ENCODE peak calls at places on chromosomes 7 and 10, in four cellular contexts. I is HFF-Myc, Y is thoracic aorta, S is cardiac muscle cell. N is an unnamed sample.
A peak's percentile ranks its signal among the peaks of the same experiment; 100 is the strongest.

GRCh38 chr10:62582804-62583208 is 208.6 kb downstream of the ZNF365 start:
- DNase-seq in I (peak; percentile 80), Y (peak; percentile 25), S (peak; percentile 97), N (no peak)

GRCh38 chr10:128553755-128554154 is 427.5 kb upstream of the MKI67 start:
- DNase-seq in I (no peak), Y (no peak), S (no peak), N (no peak)

GRCh38 chr7:104196161-104196560 is 11.7 kb downstream of the ORC5 start:
- DNase-seq in I (peak; percentile 33), Y (no peak), S (no peak), N (no peak)

GRCh38 chr7:92831716-92832622 is 4.4 kb downstream of the CDK6 start:
- DNase-seq in I (peak; percentile 89), Y (no peak), S (peak; percentile 80), N (no peak)

GRCh38 chr7:102273749-102274712 is 12.6 kb upstream of the SH2B2 start:
- DNase-seq in I (peak; percentile 30), Y (no peak), S (peak; percentile 51), N (no peak)

GRCh38 chr7:115911466-115911865 is 119.1 kb downstream of the TFEC start:
- DNase-seq in I (no peak), Y (no peak), S (no peak), N (no peak)

GRCh38 chr7:22356010-22356854 is 722 bp downstream of the RAPGEF5 start:
- DNase-seq in I (no peak), Y (no peak), S (no peak), N (no peak)

GRCh38 chr10:91418417-91418816 is 8.3 kb downstream of the HECTD2 start:
- DNase-seq in I (no peak), Y (no peak), S (no peak), N (no peak)

GRCh38 chr7:17633099-17633498 is 307.2 kb downstream of the SNX13 start:
- DNase-seq in I (no peak), Y (no peak), S (peak; percentile 49), N (no peak)

DNA sequence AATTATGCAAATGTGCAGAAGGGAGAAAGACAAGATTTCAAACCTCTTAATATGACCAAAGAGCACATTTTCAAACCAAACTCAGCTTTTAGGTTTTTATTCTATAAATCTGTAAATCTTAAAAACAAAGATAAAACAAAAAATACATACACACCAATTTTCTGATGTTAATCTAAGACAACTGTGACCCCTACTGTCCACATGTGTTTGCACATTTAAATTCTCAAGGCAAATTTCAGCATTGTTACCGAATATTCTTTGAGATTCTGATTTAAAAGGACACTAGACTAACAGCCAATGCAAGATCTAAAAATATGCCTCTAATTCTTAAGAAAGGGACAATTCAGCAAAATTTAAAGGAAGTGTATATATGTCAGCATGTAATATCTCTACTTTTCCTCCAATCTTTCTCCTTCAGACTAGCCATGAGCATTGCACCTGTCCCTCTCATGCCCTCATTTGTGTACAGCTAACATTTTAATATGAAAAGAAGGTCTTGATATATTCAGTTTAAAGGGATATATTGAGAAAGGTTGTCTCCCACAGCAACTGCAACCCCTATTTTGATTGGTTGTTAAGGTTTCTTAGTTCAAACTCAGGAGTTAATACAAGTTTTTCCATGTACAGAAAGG is 417.9 kb downstream of the IPMK start:
- DNase-seq in I (no peak), Y (no peak), S (peak; percentile 30), N (no peak)
- TF ChIP-seq CTCF in I (no peak), Y (no peak), S (peak; percentile 30), N (no peak)

GRCh38 chr7:127504715-127505114 is 80.7 kb downstream of the GCC1 start:
- DNase-seq in I (no peak), Y (no peak), S (peak; percentile 44), N (no peak)
- TF ChIP-seq CTCF in I (peak; percentile 64), Y (peak; percentile 19), S (peak; percentile 56), N (no peak)

GRCh38 chr7:142864980-142865747 is 10.3 kb downstream of the EPHB6 start:
- DNase-seq in I (no peak), Y (no peak), S (no peak), N (no peak)

GRCh38 chr7:142867097-142867378 is 12.2 kb downstream of the EPHB6 start:
- DNase-seq in I (no peak), Y (no peak), S (no peak), N (no peak)

GRCh38 chr7:142867398-142868187 is 12.7 kb downstream of the EPHB6 start:
- DNase-seq in I (no peak), Y (no peak), S (no peak), N (no peak)

GRCh38 chr7:142865766-142866165 is 10.9 kb downstream of the EPHB6 start:
- DNase-seq in I (no peak), Y (no peak), S (no peak), N (no peak)

DNA sequence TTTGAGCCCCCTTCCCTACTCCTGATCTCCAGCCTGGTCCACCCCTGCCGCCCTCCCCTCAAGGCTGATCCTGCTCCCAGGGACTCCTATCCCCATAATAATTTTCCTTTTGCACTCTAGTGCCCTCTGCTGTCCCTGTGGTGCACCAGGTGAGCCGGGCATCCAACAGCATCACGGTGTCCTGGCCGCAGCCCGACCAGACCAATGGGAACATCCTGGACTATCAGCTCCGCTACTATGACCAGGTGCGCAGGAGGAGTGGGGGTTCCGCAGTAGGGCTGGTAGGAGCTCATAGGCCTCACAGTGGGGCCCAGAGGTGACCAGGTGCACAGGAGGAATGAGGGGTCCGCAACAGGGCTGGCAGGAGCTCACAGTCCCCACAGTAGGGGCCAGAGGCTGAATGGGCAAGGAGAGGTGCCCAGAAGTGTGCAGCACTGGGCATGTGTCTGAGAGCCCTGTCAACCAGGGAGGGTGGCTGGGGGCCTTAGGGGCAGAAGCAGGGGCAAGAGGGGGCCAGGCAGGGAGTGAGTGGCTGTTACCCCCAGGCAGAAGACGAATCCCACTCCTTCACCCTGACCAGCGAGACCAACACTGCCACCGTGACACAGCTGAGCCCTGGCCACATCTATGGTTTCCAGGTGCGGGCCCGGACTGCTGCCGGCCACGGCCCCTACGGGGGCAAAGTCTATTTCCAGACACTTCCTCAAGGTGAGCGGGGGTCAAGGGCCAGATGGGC is 11.7 kb downstream of the EPHB6 start:
- DNase-seq in I (no peak), Y (no peak), S (peak; percentile 33), N (no peak)
- TF ChIP-seq CTCF in I (peak; percentile 61), Y (peak; percentile 44), S (peak; percentile 72), N (no peak)

DNA sequence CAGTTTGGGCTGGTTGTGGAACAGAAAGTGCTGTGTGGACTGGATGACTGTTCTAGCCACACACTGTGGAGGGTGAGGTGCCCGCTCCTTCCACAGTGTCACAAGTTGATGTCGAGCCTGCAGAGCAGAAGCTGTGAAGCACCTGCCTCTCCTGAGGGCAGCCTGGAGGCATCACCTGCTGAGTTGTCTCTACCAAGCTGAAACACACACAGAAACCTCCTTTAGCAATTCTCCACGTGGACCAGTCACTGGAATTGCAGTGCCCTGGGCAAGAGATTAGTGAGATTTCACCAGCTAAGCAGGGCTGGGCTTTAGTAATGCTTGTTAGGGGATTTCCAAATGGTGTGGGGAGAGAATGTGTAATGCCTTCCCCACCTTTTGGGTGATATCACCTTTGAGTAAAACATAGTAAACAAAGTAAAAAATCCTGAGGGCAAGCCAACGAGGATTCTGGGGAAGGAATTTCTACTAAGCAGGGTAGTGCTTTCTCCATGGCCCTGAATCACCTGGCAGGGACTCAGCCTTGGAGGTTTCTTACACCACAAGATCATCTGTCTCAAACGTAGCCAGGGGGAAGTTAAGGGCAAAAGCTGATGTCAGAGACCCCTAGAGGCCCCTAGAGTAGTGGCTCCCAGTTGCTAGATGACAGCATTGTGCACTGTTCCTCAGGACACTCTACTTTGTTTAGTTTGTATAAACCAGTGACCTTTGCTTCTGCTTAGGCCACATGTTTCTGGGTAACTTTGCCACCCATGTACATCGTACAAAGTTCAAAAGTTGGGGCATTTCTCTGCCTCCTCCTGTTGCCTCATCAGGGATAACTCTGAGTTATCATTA is 233.1 kb upstream of the IGFBP3 start:
- DNase-seq in I (no peak), Y (no peak), S (no peak), N (no peak)
- TF ChIP-seq CTCF in I (no peak), Y (no peak), S (no peak), N (no peak)

DNA sequence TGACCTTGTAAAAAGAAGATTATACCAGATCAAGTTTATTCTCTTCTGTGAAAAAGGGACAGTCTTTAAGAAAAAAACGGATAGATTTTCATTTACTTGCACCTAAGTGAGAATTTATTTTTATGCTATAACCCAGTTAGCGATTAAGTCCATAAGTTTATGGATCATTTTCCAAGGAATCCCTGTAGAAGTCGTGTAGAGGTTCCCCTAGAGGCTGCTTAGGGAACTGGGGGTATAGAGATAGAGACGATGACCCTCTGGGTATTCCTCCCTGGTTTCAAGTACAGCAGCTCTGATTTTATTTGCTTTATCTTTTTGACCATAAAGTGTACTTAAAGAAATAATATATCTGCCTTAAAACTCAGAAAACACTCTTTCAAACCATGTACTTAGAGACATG is 648.4 kb upstream of the LRRTM3 start:
- DNase-seq in I (no peak), Y (no peak), S (no peak), N (no peak)
- TF ChIP-seq CTCF in I (no peak), Y (no peak), S (no peak), N (no peak)

DNA sequence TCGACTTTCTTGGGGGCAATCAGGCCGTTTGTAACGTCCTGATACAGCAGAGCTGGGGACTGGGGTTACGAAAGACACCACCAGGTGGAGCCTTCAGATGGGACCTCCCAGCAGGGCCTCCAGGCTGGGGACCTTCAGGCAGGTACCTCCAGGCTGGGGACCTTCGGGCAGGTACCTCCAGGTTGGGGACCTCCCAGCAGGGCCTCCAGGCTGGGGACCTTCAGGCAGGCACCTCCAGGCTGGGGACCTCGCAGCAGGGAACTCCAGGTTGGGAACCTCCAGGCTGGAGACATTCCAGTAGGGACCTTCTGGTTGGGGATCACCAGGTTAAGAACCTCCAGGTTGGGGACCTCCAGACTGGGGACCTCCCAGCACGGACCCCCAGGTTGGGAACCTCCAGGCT is 23.5 kb upstream of the GPR146 start:
- DNase-seq in I (no peak), Y (no peak), S (no peak), N (no peak)
- TF ChIP-seq CTCF in I (peak; percentile 23), Y (no peak), S (no peak), N (no peak)

GRCh38 chr7:111362660-111363059 is 199.6 kb downstream of the IMMP2L start:
- DNase-seq in I (no peak), Y (no peak), S (peak; percentile 9), N (no peak)

GRCh38 chr7:111358915-111359314 is 203.4 kb downstream of the IMMP2L start:
- DNase-seq in I (no peak), Y (no peak), S (no peak), N (no peak)

GRCh38 chr7:111352319-111352718 is 210.0 kb downstream of the IMMP2L start:
- DNase-seq in I (no peak), Y (no peak), S (no peak), N (no peak)

GRCh38 chr7:111356941-111357340 is 205.4 kb downstream of the IMMP2L start:
- DNase-seq in I (no peak), Y (no peak), S (no peak), N (no peak)

GRCh38 chr7:111357691-111358090 is 204.6 kb downstream of the IMMP2L start:
- DNase-seq in I (peak; percentile 20), Y (no peak), S (peak; percentile 17), N (no peak)
- TF ChIP-seq CTCF in I (no peak), Y (no peak), S (no peak), N (no peak)